ENCODE peak calls at places on chromosomes 6 and 20, in four cellular contexts. One of them, this sample, is unnamed.
A peak's percentile ranks its signal among the peaks of the same experiment; 100 is the strongest.

GRCh38 chr20:18087054-18087453 is 29.3 kb upstream of the OVOL2 start:
- DNase-seq in posterior cingulate gyrus: no peak
- DNase-seq in NCI-H1417: no peak
- DNase-seq in HepG2: no peak
- DNase-seq in this sample: no peak

GRCh38 chr6:149031545-149032317 is 284.9 kb downstream of the UST start:
- DNase-seq in HepG2: peak; percentile 9
- DNase-seq in posterior cingulate gyrus: no peak
- DNase-seq in NCI-H1417: no peak
- DNase-seq in this sample: no peak

GRCh38 chr6:109091314-109092009 is 3.2 kb downstream of the SESN1 start:
- DNase-seq in posterior cingulate gyrus: no peak
- DNase-seq in NCI-H1417: no peak
- DNase-seq in HepG2: no peak
- DNase-seq in this sample: no peak

GRCh38 chr6:45049188-45049843 is 278.8 kb upstream of the RUNX2 start:
- DNase-seq in HepG2: peak; percentile 61
- DNase-seq in posterior cingulate gyrus: no peak
- DNase-seq in NCI-H1417: no peak
- DNase-seq in this sample: no peak

GRCh38 chr6:18269253-18269652 is 4.9 kb upstream of the DEK start:
- DNase-seq in HepG2: peak; percentile 79
- DNase-seq in NCI-H1417: no peak
- DNase-seq in posterior cingulate gyrus: no peak
- DNase-seq in this sample: no peak

GRCh38 chr20:40331699-40332098 is 357.3 kb downstream of the MAFB start:
- DNase-seq in HepG2: no peak
- DNase-seq in posterior cingulate gyrus: no peak
- DNase-seq in NCI-H1417: no peak
- DNase-seq in this sample: no peak

GRCh38 chr6:73580247-73581149 is 59.7 kb upstream of the EEF1A1 start:
- DNase-seq in posterior cingulate gyrus: peak; percentile 61
- DNase-seq in HepG2: peak; percentile 93
- DNase-seq in NCI-H1417: no peak
- DNase-seq in this sample: peak; percentile 81

GRCh38 chr20:54128175-54128574 is 45.6 kb downstream of the CYP24A1 start:
- DNase-seq in posterior cingulate gyrus: no peak
- DNase-seq in NCI-H1417: no peak
- DNase-seq in HepG2: no peak
- DNase-seq in this sample: no peak

GRCh38 chr6:108876929-108877775 is 28.9 kb downstream of the ARMC2 start:
- DNase-seq in posterior cingulate gyrus: no peak
- DNase-seq in NCI-H1417: no peak
- DNase-seq in HepG2: no peak
- DNase-seq in this sample: no peak

GRCh38 chr6:106751501-106752252 is 122.3 kb downstream of the QRSL1 start:
- DNase-seq in posterior cingulate gyrus: no peak
- DNase-seq in NCI-H1417: no peak
- DNase-seq in HepG2: no peak
- DNase-seq in this sample: no peak

GRCh38 chr6:17703256-17703694 is 3.5 kb downstream of the NUP153 start:
- DNase-seq in posterior cingulate gyrus: no peak
- DNase-seq in NCI-H1417: no peak
- DNase-seq in HepG2: peak; percentile 50
- DNase-seq in this sample: no peak

GRCh38 chr6:21999012-21999528 is 297.8 kb downstream of the PRL start:
- DNase-seq in NCI-H1417: peak; percentile 3
- DNase-seq in posterior cingulate gyrus: no peak
- DNase-seq in HepG2: no peak
- DNase-seq in this sample: no peak

This sample was measured in dorsolateral prefrontal cortex.